ENCODE peak calls at places on chromosomes 12 and 14, in four cellular contexts. T is cardiac fibroblast, X is Peyer's patch, M is keratinocyte. J is an unnamed sample.
A peak's percentile ranks its signal among the peaks of the same experiment; 100 is the strongest.

GRCh38 chr12:14417717-14418116 is 52.2 kb downstream of the ATF7IP start:
- DNase-seq in T (peak; percentile 94), X (peak; percentile 71), M (peak; percentile 42), J (peak; percentile 70)

GRCh38 chr14:68794130-68794855 is 1.4 kb upstream of the ZFP36L1 start:
- DNase-seq in T (peak; percentile 96), X (peak; percentile 84), M (no peak), J (no peak)

GRCh38 chr12:64679487-64679983 is 69.2 kb downstream of the RASSF3 start:
- DNase-seq in T (peak; percentile 76), X (peak; percentile 67), M (peak; percentile 59), J (peak; percentile 56)

GRCh38 chr12:81143057-81143456 is 65.2 kb downstream of the ACSS3 start:
- DNase-seq in T (no peak), X (no peak), M (no peak), J (no peak)

GRCh38 chr14:66638688-66639087 is 130.7 kb downstream of the GPHN start:
- DNase-seq in T (peak; percentile 29), X (no peak), M (peak; percentile 55), J (no peak)

GRCh38 chr14:102221026-102221425 is 81.3 kb downstream of the WDR20 start:
- DNase-seq in T (no peak), X (no peak), M (peak; percentile 38), J (no peak)

GRCh38 chr12:105031061-105031807 is 45.1 kb downstream of the NOPCHAP1 start:
- DNase-seq in T (no peak), X (no peak), M (no peak), J (no peak)

GRCh38 chr12:18382486-18382885 is 121.2 kb downstream of the PIK3C2G start:
- DNase-seq in T (peak; percentile 73), X (no peak), M (no peak), J (no peak)

GRCh38 chr14:101705733-101706508 is 55.6 kb upstream of the PPP2R5C start:
- DNase-seq in T (peak; percentile 61), X (peak; percentile 65), M (no peak), J (no peak)

GRCh38 chr12:121222847-121223246 is 12.9 kb downstream of the P2RX4 start:
- DNase-seq in T (no peak), X (peak; percentile 49), M (no peak), J (no peak)

GRCh38 chr14:35965425-35965824 is 139.3 kb downstream of the BRMS1L start:
- DNase-seq in T (no peak), X (no peak), M (no peak), J (no peak)

GRCh38 chr12:27703720-27704452 is 6.7 kb upstream of the MRPS35 start:
- DNase-seq in T (peak; percentile 91), X (peak; percentile 70), M (peak; percentile 59), J (peak; percentile 61)

GRCh38 chr12:112163056-112163455 is 37.7 kb downstream of the TRAFD1 start:
- DNase-seq in T (no peak), X (no peak), M (no peak), J (no peak)

GRCh38 chr12:42468341-42468821 is 121.2 kb downstream of the PRICKLE1 start:
- DNase-seq in T (no peak), X (peak; percentile 66), M (no peak), J (no peak)

GRCh38 chr12:42473561-42473960 is 116.0 kb downstream of the PRICKLE1 start:
- DNase-seq in T (no peak), X (no peak), M (no peak), J (no peak)

GRCh38 chr12:42473130-42473529 is 116.4 kb downstream of the PRICKLE1 start:
- DNase-seq in T (peak; percentile 36), X (no peak), M (peak; percentile 9), J (peak; percentile 65)

GRCh38 chr12:42469355-42470006 is 120.1 kb downstream of the PRICKLE1 start:
- DNase-seq in T (no peak), X (peak; percentile 58), M (no peak), J (no peak)

DNA sequence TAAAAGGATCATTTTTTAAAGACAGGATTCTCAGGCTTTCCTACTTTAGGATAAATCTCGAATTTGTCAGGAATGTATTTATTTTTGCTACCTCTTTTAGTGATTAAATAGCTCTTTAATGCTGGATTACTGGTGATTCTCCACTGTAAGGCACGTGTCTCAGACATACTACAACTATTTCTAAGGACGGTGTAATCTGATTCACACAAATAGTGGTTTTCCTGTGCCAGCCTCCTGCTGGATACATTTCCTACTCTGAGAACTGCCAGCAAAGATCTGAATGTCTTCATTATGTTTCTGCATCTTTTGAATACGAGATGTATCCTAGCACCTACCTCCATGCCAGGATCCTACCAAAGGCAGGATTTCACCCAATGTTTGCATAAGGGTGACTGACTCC is 120.7 kb downstream of the PRICKLE1 start:
- DNase-seq in T (no peak), X (no peak), M (no peak), J (no peak)
- H3K4me3 ChIP-seq in T (no peak overlapping the region), X (no peak overlapping the region), M (no peak overlapping the region), J (no peak overlapping the region)

GRCh38 chr12:95633049-95633545 is 81.8 kb upstream of the USP44 start:
- DNase-seq in T (peak; percentile 78), X (no peak), M (peak; percentile 94), J (peak; percentile 94)
- TF ChIP-seq CTCF in T (no peak), X (no peak), M (no peak), J (no peak)

GRCh38 chr14:73136085-73136386 is 271 bp upstream of the PSEN1 start:
- DNase-seq in T (no peak), X (no peak), M (no peak), J (no peak)
- H3K4me3 ChIP-seq in T (peak overlapping the region; percentile 80), X (peak overlapping the region; percentile 91), M (peak overlapping the region; percentile 90), J (peak overlapping the region; percentile 88)

GRCh38 chr12:109097435-109098141 is at the start of gene UNG:
- DNase-seq in T (peak; percentile 97), X (peak; percentile 98), M (peak; percentile 56), J (no peak)
- TF ChIP-seq CTCF in T (no peak), X (no peak), M (no peak), J (no peak)

GRCh38 chr12:101929365-101930041 is 52.1 kb downstream of the DRAM1 start:
- DNase-seq in T (no peak), X (no peak), M (no peak), J (no peak)

GRCh38 chr12:101939306-101939705 is 61.9 kb downstream of the DRAM1 start:
- DNase-seq in T (peak; percentile 44), X (no peak), M (no peak), J (no peak)

GRCh38 chr12:101931498-101932326 is 54.3 kb downstream of the DRAM1 start:
- DNase-seq in T (no peak), X (no peak), M (no peak), J (no peak)

GRCh38 chr12:101935769-101936741 is 58.7 kb downstream of the DRAM1 start:
- DNase-seq in T (peak; percentile 98), X (no peak), M (peak; percentile 60), J (no peak)

GRCh38 chr12:101933866-101934514 is 56.6 kb downstream of the DRAM1 start:
- DNase-seq in T (no peak), X (no peak), M (no peak), J (no peak)
- H3K4me3 ChIP-seq in T (no peak overlapping the region), X (no peak overlapping the region), M (no peak overlapping the region), J (no peak overlapping the region)

GRCh38 chr12:116695464-116695725 is 42.5 kb downstream of the SPRING1 start:
- DNase-seq in T (no peak), X (no peak), M (no peak), J (no peak)

GRCh38 chr12:116694653-116695463 is 43.0 kb downstream of the SPRING1 start:
- DNase-seq in T (no peak), X (no peak), M (no peak), J (no peak)

GRCh38 chr12:116691636-116692035 is 46.2 kb downstream of the SPRING1 start:
- DNase-seq in T (no peak), X (no peak), M (no peak), J (no peak)

GRCh38 chr12:116692605-116693004 is 45.3 kb downstream of the SPRING1 start:
- DNase-seq in T (no peak), X (no peak), M (no peak), J (no peak)

DNA sequence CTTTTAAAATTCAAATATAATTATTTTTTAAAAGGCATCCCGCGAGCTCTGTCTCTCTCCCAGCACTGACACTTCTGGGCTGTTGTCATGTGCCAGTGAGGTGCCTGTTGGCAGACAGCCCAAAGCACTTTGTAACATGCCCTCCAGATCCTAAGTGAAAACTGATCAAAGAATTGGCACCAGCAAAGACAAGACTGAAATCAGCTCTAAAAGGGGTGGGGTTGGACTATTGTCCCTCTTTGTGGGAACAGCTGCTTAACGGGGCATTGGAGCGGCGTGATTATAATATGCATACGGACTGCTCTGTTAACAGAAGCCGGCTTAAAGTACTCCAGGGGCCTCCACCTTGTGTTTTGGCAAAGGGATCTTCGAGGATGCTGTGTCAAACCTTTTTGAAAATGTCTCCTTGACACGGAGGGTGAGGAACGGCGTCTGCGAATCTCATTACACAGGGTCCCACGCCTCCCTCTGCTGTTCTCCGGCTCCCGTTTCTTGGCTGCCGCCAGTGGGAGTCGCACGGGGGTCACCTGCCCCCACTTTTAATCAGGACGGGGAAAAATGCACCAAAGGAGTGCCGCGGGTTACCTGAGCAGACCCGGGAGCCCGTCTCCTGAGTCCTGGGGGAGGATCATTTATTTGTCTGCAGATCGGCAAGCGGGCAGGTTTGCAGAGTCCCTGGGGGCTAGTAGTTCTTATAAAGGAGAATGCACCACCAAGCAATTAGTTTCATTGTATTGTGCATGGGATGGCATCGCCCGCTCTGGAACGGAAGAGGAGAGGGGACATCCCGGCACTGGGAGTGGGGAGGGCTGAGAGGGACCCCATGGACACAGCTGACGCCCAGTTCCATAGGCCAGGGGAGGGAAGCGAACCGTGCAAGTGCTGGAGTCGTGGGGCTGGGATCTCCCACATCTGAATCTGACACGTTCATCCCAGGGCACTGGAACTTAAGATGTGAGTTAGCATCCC is 44.3 kb downstream of the SPRING1 start:
- DNase-seq in T (no peak), X (no peak), M (no peak), J (no peak)
- TF ChIP-seq CTCF in T (no peak), X (no peak), M (no peak), J (no peak)

GRCh38 chr14:38250316-38250715 is 5.6 kb downstream of the CLEC14A start:
- DNase-seq in T (no peak), X (no peak), M (no peak), J (no peak)
- H3K4me3 ChIP-seq in T (no peak overlapping the region), X (no peak overlapping the region), M (no peak overlapping the region), J (no peak overlapping the region)

DNA sequence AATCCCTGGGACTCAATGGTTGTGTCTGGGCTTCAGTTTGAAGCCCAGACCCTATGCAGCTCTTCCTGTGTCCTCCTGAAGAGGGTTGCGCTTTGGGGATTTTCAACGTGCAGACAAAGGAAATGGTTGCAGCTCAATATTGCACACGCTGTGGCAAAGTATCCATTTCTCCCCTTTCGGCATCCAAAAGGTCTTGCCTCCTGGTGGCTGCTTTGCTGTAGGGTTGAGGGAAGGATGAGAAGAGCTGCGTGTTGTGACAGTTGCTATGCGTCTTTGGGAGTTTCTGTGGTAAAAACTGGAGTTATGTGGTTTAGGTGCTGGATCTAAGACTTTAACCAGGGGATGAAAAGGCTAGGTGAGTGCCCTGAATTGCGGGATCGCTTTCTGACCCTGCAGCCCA is 71.0 kb downstream of the ZNF664 start:
- DNase-seq in T (no peak), X (no peak), M (no peak), J (no peak)
- TF ChIP-seq CTCF in T (no peak), X (no peak), M (no peak), J (no peak)

GRCh38 chr12:93698307-93699092 is 21.3 kb downstream of the CRADD start:
- DNase-seq in T (peak; percentile 19), X (no peak), M (no peak), J (no peak)
- H3K4me3 ChIP-seq in T (no peak overlapping the region), X (no peak overlapping the region), M (no peak overlapping the region), J (no peak overlapping the region)

GRCh38 chr12:12350868-12351463 is 924 bp upstream of the MANSC1 start:
- DNase-seq in T (no peak), X (no peak), M (peak; percentile 35), J (no peak)

GRCh38 chr12:12353807-12354206 is 3.1 kb upstream of the BORCS5 start:
- DNase-seq in T (no peak), X (no peak), M (no peak), J (no peak)

GRCh38 chr12:12353276-12353675 is 3.2 kb upstream of the MANSC1 start:
- DNase-seq in T (no peak), X (no peak), M (no peak), J (no peak)

GRCh38 chr12:12349711-12350665 is at the start of gene MANSC1:
- DNase-seq in T (peak; percentile 48), X (peak; percentile 47), M (no peak), J (no peak)
- TF ChIP-seq CTCF in T (peak; percentile 38), X (peak; percentile 39), M (peak; percentile 36), J (peak; percentile 42)

J was measured in epithelial cell of proximal tubule.